ENCODE peak calls at places on chromosomes 3 and 15, in seven cellular contexts. One of them, this sample, is unnamed.

GRCh38 chr3:142072851-142073250 is 76.5 kb downstream of the TFDP2 start:
- DNase-seq in astrocyte of the spinal cord: no peak
- DNase-seq in adipocyte: no peak
- DNase-seq in AG04450: no peak
- DNase-seq in Jurkat, Clone E6-1: no peak
- DNase-seq in heart left ventricle: no peak
- DNase-seq in cardiac fibroblast: no peak
- DNase-seq in this sample: no peak

GRCh38 chr3:80087769-80088168 is 320.0 kb upstream of the ROBO1 start:
- DNase-seq in astrocyte of the spinal cord: peak
- DNase-seq in adipocyte: peak
- DNase-seq in AG04450: no peak
- DNase-seq in Jurkat, Clone E6-1: no peak
- DNase-seq in heart left ventricle: no peak
- DNase-seq in cardiac fibroblast: peak
- DNase-seq in this sample: no peak

GRCh38 chr15:101525087-101525669 is 35.7 kb upstream of the PCSK6 start:
- DNase-seq in astrocyte of the spinal cord: no peak
- DNase-seq in adipocyte: no peak
- DNase-seq in AG04450: no peak
- DNase-seq in Jurkat, Clone E6-1: no peak
- DNase-seq in heart left ventricle: no peak
- DNase-seq in cardiac fibroblast: no peak
- DNase-seq in this sample: no peak

GRCh38 chr3:120726784-120727183 is 15.5 kb downstream of the RABL3 start:
- DNase-seq in astrocyte of the spinal cord: no peak
- DNase-seq in adipocyte: peak
- DNase-seq in AG04450: no peak
- DNase-seq in Jurkat, Clone E6-1: no peak
- DNase-seq in heart left ventricle: no peak
- DNase-seq in cardiac fibroblast: no peak
- DNase-seq in this sample: no peak

GRCh38 chr3:52039846-52040245 is 16.5 kb downstream of the DUSP7 start:
- DNase-seq in astrocyte of the spinal cord: peak
- DNase-seq in adipocyte: no peak
- DNase-seq in AG04450: no peak
- DNase-seq in Jurkat, Clone E6-1: no peak
- DNase-seq in heart left ventricle: peak
- DNase-seq in cardiac fibroblast: peak
- DNase-seq in this sample: no peak

GRCh38 chr3:54965746-54966145 is 37.9 kb upstream of the LRTM1 start:
- DNase-seq in astrocyte of the spinal cord: peak
- DNase-seq in adipocyte: peak
- DNase-seq in AG04450: peak
- DNase-seq in Jurkat, Clone E6-1: no peak
- DNase-seq in heart left ventricle: no peak
- DNase-seq in cardiac fibroblast: peak
- DNase-seq in this sample: no peak

GRCh38 chr3:192824313-192824712 is 93.3 kb downstream of the MB21D2 start:
- DNase-seq in astrocyte of the spinal cord: no peak
- DNase-seq in adipocyte: no peak
- DNase-seq in AG04450: no peak
- DNase-seq in Jurkat, Clone E6-1: no peak
- DNase-seq in heart left ventricle: no peak
- DNase-seq in cardiac fibroblast: no peak
- DNase-seq in this sample: no peak

GRCh38 chr3:183306798-183307671 is 54.0 kb downstream of the B3GNT5 start:
- DNase-seq in astrocyte of the spinal cord: peak
- DNase-seq in adipocyte: peak
- DNase-seq in AG04450: no peak
- DNase-seq in Jurkat, Clone E6-1: no peak
- DNase-seq in heart left ventricle: peak
- DNase-seq in cardiac fibroblast: peak
- DNase-seq in this sample: no peak

GRCh38 chr15:80576519-80577090 is 118.5 kb upstream of the ABHD17C start:
- DNase-seq in astrocyte of the spinal cord: no peak
- DNase-seq in adipocyte: no peak
- DNase-seq in AG04450: no peak
- DNase-seq in Jurkat, Clone E6-1: no peak
- DNase-seq in heart left ventricle: no peak
- DNase-seq in cardiac fibroblast: no peak
- DNase-seq in this sample: no peak

GRCh38 chr3:156218353-156218744 is 98.0 kb downstream of the KCNAB1 start:
- DNase-seq in astrocyte of the spinal cord: peak
- DNase-seq in adipocyte: no peak
- DNase-seq in AG04450: no peak
- DNase-seq in Jurkat, Clone E6-1: no peak
- DNase-seq in heart left ventricle: no peak
- DNase-seq in cardiac fibroblast: no peak
- DNase-seq in this sample: no peak

GRCh38 chr3:163543558-163544189 is 1534.6 kb downstream of the SI start:
- DNase-seq in astrocyte of the spinal cord: no peak
- DNase-seq in adipocyte: no peak
- DNase-seq in AG04450: no peak
- DNase-seq in Jurkat, Clone E6-1: no peak
- DNase-seq in heart left ventricle: no peak
- DNase-seq in cardiac fibroblast: no peak
- DNase-seq in this sample: no peak

GRCh38 chr3:45110185-45110833 is 35.9 kb downstream of the CDCP1 start:
- DNase-seq in astrocyte of the spinal cord: peak
- DNase-seq in adipocyte: no peak
- DNase-seq in AG04450: no peak
- DNase-seq in Jurkat, Clone E6-1: peak
- DNase-seq in heart left ventricle: no peak
- DNase-seq in cardiac fibroblast: no peak
- DNase-seq in this sample: peak

GRCh38 chr3:185024406-185024805 is 128.5 kb downstream of the C3orf70 start:
- DNase-seq in astrocyte of the spinal cord: no peak
- DNase-seq in adipocyte: no peak
- DNase-seq in AG04450: no peak
- DNase-seq in Jurkat, Clone E6-1: no peak
- DNase-seq in heart left ventricle: no peak
- DNase-seq in cardiac fibroblast: peak
- DNase-seq in this sample: no peak

GRCh38 chr3:101720851-101721649 is 3.4 kb upstream of the CEP97 start:
- DNase-seq in astrocyte of the spinal cord: peak
- DNase-seq in adipocyte: peak
- DNase-seq in AG04450: no peak
- DNase-seq in Jurkat, Clone E6-1: peak
- DNase-seq in heart left ventricle: no peak
- DNase-seq in cardiac fibroblast: no peak
- DNase-seq in this sample: no peak

GRCh38 chr15:52103217-52104207 is 9.1 kb downstream of the BCL2L10 start:
- DNase-seq in astrocyte of the spinal cord: peak
- DNase-seq in adipocyte: peak
- DNase-seq in AG04450: peak
- DNase-seq in Jurkat, Clone E6-1: no peak
- DNase-seq in heart left ventricle: no peak
- DNase-seq in cardiac fibroblast: peak
- DNase-seq in this sample: no peak

GRCh38 chr3:151230644-151231043 is 27.6 kb upstream of the GPR171 start:
- DNase-seq in astrocyte of the spinal cord: no peak
- DNase-seq in adipocyte: no peak
- DNase-seq in AG04450: no peak
- DNase-seq in Jurkat, Clone E6-1: no peak
- DNase-seq in heart left ventricle: no peak
- DNase-seq in cardiac fibroblast: no peak
- DNase-seq in this sample: no peak

GRCh38 chr3:60573494-60573893 is 677.8 kb downstream of the FHIT start:
- DNase-seq in astrocyte of the spinal cord: peak
- DNase-seq in adipocyte: no peak
- DNase-seq in AG04450: peak
- DNase-seq in Jurkat, Clone E6-1: no peak
- DNase-seq in heart left ventricle: no peak
- DNase-seq in cardiac fibroblast: no peak
- DNase-seq in this sample: no peak

GRCh38 chr3:120140098-120140742 is 46.0 kb upstream of the GSK3B start:
- DNase-seq in astrocyte of the spinal cord: no peak
- DNase-seq in adipocyte: no peak
- DNase-seq in AG04450: no peak
- DNase-seq in Jurkat, Clone E6-1: no peak
- DNase-seq in heart left ventricle: no peak
- DNase-seq in cardiac fibroblast: no peak
- DNase-seq in this sample: no peak

GRCh38 chr3:178947738-178948137 is 123.9 kb downstream of the ZMAT3 start:
- DNase-seq in astrocyte of the spinal cord: peak
- DNase-seq in adipocyte: peak
- DNase-seq in AG04450: no peak
- DNase-seq in Jurkat, Clone E6-1: no peak
- DNase-seq in heart left ventricle: no peak
- DNase-seq in cardiac fibroblast: no peak
- DNase-seq in this sample: no peak

GRCh38 chr3:131454501-131454900 is 48.3 kb downstream of the MRPL3 start:
- DNase-seq in astrocyte of the spinal cord: peak
- DNase-seq in adipocyte: peak
- DNase-seq in AG04450: no peak
- DNase-seq in Jurkat, Clone E6-1: no peak
- DNase-seq in heart left ventricle: no peak
- DNase-seq in cardiac fibroblast: peak
- DNase-seq in this sample: no peak

GRCh38 chr15:83410532-83410931 is 36.6 kb upstream of the SH3GL3 start:
- DNase-seq in astrocyte of the spinal cord: no peak
- DNase-seq in adipocyte: no peak
- DNase-seq in AG04450: no peak
- DNase-seq in Jurkat, Clone E6-1: no peak
- DNase-seq in heart left ventricle: no peak
- DNase-seq in cardiac fibroblast: no peak
- DNase-seq in this sample: no peak

GRCh38 chr3:196179380-196180308 is 31.6 kb downstream of the ZDHHC19 start:
- DNase-seq in astrocyte of the spinal cord: peak
- DNase-seq in adipocyte: peak
- DNase-seq in AG04450: peak
- DNase-seq in Jurkat, Clone E6-1: peak
- DNase-seq in heart left ventricle: no peak
- DNase-seq in cardiac fibroblast: peak
- DNase-seq in this sample: peak
- H3K4me3 ChIP-seq in astrocyte of the spinal cord: no peak
- H3K4me3 ChIP-seq in adipocyte: no peak
- H3K4me3 ChIP-seq in AG04450: no peak
- H3K4me3 ChIP-seq in Jurkat, Clone E6-1: peak
- H3K4me3 ChIP-seq in heart left ventricle: no peak
- H3K4me3 ChIP-seq in cardiac fibroblast: no peak
- H3K4me3 ChIP-seq in this sample: no peak

GRCh38 chr15:76057332-76058000 is 2.3 kb upstream of the TMEM266 start:
- DNase-seq in astrocyte of the spinal cord: peak
- DNase-seq in adipocyte: peak
- DNase-seq in AG04450: no peak
- DNase-seq in Jurkat, Clone E6-1: peak
- DNase-seq in heart left ventricle: no peak
- DNase-seq in cardiac fibroblast: peak
- DNase-seq in this sample: no peak

GRCh38 chr15:76058714-76059319 is 968 bp upstream of the TMEM266 start:
- DNase-seq in astrocyte of the spinal cord: peak
- DNase-seq in adipocyte: peak
- DNase-seq in AG04450: no peak
- DNase-seq in Jurkat, Clone E6-1: no peak
- DNase-seq in heart left ventricle: no peak
- DNase-seq in cardiac fibroblast: no peak
- DNase-seq in this sample: peak

GRCh38 chr15:76059320-76060097 is at the start of gene TMEM266:
- DNase-seq in astrocyte of the spinal cord: peak
- DNase-seq in adipocyte: peak
- DNase-seq in AG04450: no peak
- DNase-seq in Jurkat, Clone E6-1: no peak
- DNase-seq in heart left ventricle: peak
- DNase-seq in cardiac fibroblast: peak
- DNase-seq in this sample: peak

GRCh38 chr15:76060098-76060989 is 559 bp downstream of the TMEM266 start:
- DNase-seq in astrocyte of the spinal cord: no peak
- DNase-seq in adipocyte: no peak
- DNase-seq in AG04450: no peak
- DNase-seq in Jurkat, Clone E6-1: no peak
- DNase-seq in heart left ventricle: no peak
- DNase-seq in cardiac fibroblast: no peak
- DNase-seq in this sample: peak

GRCh38 chr15:76056931-76057330 is 2.9 kb upstream of the TMEM266 start:
- DNase-seq in astrocyte of the spinal cord: no peak
- DNase-seq in adipocyte: no peak
- DNase-seq in AG04450: no peak
- DNase-seq in Jurkat, Clone E6-1: no peak
- DNase-seq in heart left ventricle: no peak
- DNase-seq in cardiac fibroblast: no peak
- DNase-seq in this sample: no peak
- H3K4me3 ChIP-seq in astrocyte of the spinal cord: no peak
- H3K4me3 ChIP-seq in adipocyte: no peak
- H3K4me3 ChIP-seq in AG04450: no peak
- H3K4me3 ChIP-seq in Jurkat, Clone E6-1: no peak
- H3K4me3 ChIP-seq in heart left ventricle: no peak
- H3K4me3 ChIP-seq in cardiac fibroblast: no peak
- H3K4me3 ChIP-seq in this sample: no peak

DNA sequence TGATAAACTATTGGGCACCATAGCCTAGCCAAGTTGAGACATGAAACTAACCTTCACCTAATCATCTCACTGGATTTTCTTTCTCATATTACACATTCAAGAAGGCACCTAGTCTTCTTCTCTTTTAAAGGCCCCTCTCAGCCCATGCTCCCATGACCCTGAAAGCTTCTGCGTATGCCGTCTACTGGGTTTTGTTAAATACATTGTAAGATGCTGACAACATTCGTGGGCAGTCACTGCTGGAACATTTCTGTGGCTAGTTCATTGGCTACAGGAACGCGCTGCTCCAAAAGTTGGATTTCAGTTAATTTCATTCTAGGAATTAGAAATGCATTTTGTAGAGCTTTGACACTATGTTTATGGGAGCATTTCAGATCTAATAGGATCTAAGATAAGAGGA is 52.3 kb upstream of the CHD2 start:
- DNase-seq in astrocyte of the spinal cord: no peak
- DNase-seq in adipocyte: no peak
- DNase-seq in AG04450: no peak
- DNase-seq in Jurkat, Clone E6-1: no peak
- DNase-seq in heart left ventricle: no peak
- DNase-seq in cardiac fibroblast: no peak
- DNase-seq in this sample: no peak
- H3K4me3 ChIP-seq in astrocyte of the spinal cord: no peak
- H3K4me3 ChIP-seq in adipocyte: no peak
- H3K4me3 ChIP-seq in AG04450: no peak
- H3K4me3 ChIP-seq in Jurkat, Clone E6-1: no peak
- H3K4me3 ChIP-seq in heart left ventricle: no peak
- H3K4me3 ChIP-seq in cardiac fibroblast: no peak
- H3K4me3 ChIP-seq in this sample: no peak

DNA sequence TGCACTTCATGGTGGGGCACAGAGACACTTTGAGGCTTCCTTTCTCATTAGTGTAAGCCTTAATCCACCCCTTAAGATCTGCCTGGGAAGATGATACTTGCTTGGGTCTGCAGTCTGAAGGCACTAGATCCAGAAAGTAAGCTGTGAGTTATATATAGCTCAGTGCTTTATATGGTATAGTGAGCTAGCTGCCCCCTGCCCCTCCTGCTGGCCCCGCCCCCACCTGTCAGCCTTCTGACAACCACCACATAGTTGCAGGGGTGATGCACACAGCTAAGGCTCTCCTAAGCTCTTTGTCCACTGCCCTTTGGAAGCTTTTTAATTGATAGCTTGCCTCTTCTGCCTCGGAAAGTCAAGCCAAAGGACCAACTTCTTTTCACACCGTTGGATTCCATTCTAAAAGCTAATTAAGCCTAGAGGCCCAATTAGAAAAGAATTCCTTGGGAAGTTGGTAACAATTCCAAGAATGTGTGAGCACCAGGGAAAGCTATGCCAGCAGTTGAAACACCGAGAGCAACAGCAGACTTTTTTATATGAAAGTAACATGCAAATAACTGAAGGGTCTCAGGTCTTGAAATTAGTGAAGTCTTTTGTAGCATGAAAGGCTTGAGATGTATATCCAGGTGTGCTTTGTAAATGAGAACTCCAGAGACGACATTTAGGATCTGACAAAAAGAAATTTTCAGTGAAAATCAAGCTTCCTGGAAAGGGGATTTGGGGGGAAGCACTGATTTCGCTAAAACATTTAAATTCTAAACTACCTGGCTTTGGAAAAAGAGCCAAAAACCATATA is 2.3 kb downstream of the TPM1 start:
- DNase-seq in astrocyte of the spinal cord: peak
- DNase-seq in adipocyte: peak
- DNase-seq in AG04450: no peak
- DNase-seq in Jurkat, Clone E6-1: no peak
- DNase-seq in heart left ventricle: no peak
- DNase-seq in cardiac fibroblast: no peak
- DNase-seq in this sample: no peak
- H3K4me3 ChIP-seq in astrocyte of the spinal cord: peak
- H3K4me3 ChIP-seq in adipocyte: peak
- H3K4me3 ChIP-seq in AG04450: peak
- H3K4me3 ChIP-seq in Jurkat, Clone E6-1: no peak
- H3K4me3 ChIP-seq in heart left ventricle: peak
- H3K4me3 ChIP-seq in cardiac fibroblast: peak
- H3K4me3 ChIP-seq in this sample: no peak